ENCODE peak calls at places on chromosomes 7 and 10, in eight cellular contexts. B is CD8-positive, alpha-beta memory T cell; N is activated CD4-positive, alpha-beta T cell treated with anti-CD3 and anti-CD28 coated beads for 1 hour; O is fibroblast of mammary gland; L is dorsolateral prefrontal cortex; G is gastrocnemius medialis; H is left cardiac atrium; J is mesothelial cell of epicardium. Z is an unnamed sample.

GRCh38 chr10:16867556-16867955 is 50.3 kb upstream of the RSU1 start:
- DNase-seq in B (no peak), N (no peak), O (peak), L (no peak), G (no peak), H (no peak), J (no peak), Z (peak)

GRCh38 chr10:109259293-109259692 is 664.0 kb downstream of the XPNPEP1 start:
- DNase-seq in B (no peak), N (no peak), O (peak), L (no peak), G (no peak), H (no peak), J (no peak), Z (peak)

GRCh38 chr10:133365461-133366129 is 7.6 kb downstream of the ECHS1 start:
- DNase-seq in B (no peak), N (no peak), O (no peak), L (no peak), G (no peak), H (no peak), J (no peak), Z (no peak)

GRCh38 chr7:74043523-74043951 is 15.6 kb downstream of the ELN start:
- DNase-seq in B (no peak), N (no peak), O (peak), L (no peak), G (no peak), H (no peak), J (no peak), Z (no peak)

GRCh38 chr10:6920072-6921019 is 340.3 kb upstream of the PRKCQ start:
- DNase-seq in B (peak), N (peak), O (peak), L (peak), G (peak), H (peak), J (peak), Z (peak)

GRCh38 chr10:6919077-6919476 is 339.0 kb upstream of the PRKCQ start:
- DNase-seq in B (no peak), N (no peak), O (no peak), L (no peak), G (no peak), H (no peak), J (no peak), Z (no peak)

GRCh38 chr7:76372984-76373833 is 14.4 kb upstream of the YWHAG start:
- DNase-seq in B (no peak), N (no peak), O (peak), L (no peak), G (no peak), H (no peak), J (no peak), Z (peak)

GRCh38 chr10:132269286-132270230 is 38.2 kb downstream of the STK32C start:
- DNase-seq in B (no peak), N (no peak), O (no peak), L (no peak), G (no peak), H (no peak), J (no peak), Z (no peak)

GRCh38 chr10:103507235-103508191 is 14.0 kb downstream of the NEURL1 start:
- DNase-seq in B (no peak), N (no peak), O (no peak), L (no peak), G (no peak), H (no peak), J (peak), Z (no peak)

GRCh38 chr10:117441812-117442443 is 66.7 kb upstream of the PDZD8 start:
- DNase-seq in B (no peak), N (no peak), O (peak), L (peak), G (no peak), H (no peak), J (no peak), Z (peak)

GRCh38 chr7:25432807-25433206 is 204.5 kb upstream of the NPVF start:
- DNase-seq in B (no peak), N (no peak), O (no peak), L (no peak), G (no peak), H (no peak), J (no peak), Z (no peak)

GRCh38 chr10:74213571-74214162 is 62.6 kb downstream of the ADK start:
- DNase-seq in B (peak), N (peak), O (peak), L (no peak), G (no peak), H (peak), J (no peak), Z (peak)

GRCh38 chr7:100679927-100680588 is 6.5 kb downstream of the GNB2 start:
- DNase-seq in B (no peak), N (no peak), O (peak), L (no peak), G (peak), H (peak), J (no peak), Z (no peak)

GRCh38 chr10:69004821-69005220 is 16.2 kb downstream of the KIFBP start:
- DNase-seq in B (no peak), N (no peak), O (peak), L (no peak), G (no peak), H (no peak), J (no peak), Z (peak)

GRCh38 chr10:14653271-14654161 is 121.2 kb downstream of the FAM107B start:
- DNase-seq in B (peak), N (no peak), O (peak), L (no peak), G (no peak), H (no peak), J (no peak), Z (peak)